ENCODE peak calls at places on chromosome X, in seven cellular contexts. X is dorsolateral prefrontal cortex, F is GM04504, E is breast epithelium, T is NCI-H1436, I is kidney, N is HCT116. Z is an unnamed sample.
A peak's percentile ranks its signal among the peaks of the same experiment; 100 is the strongest.

GRCh38 chrX:105837227-105837626 is 14.9 kb downstream of the NRK start:
- DNase-seq in E (peak; percentile 27), I (peak; percentile 73), F (peak; percentile 51), N (no peak), X (peak; percentile 44), T (no peak), Z (peak; percentile 40)

GRCh38 chrX:36434521-36434920 is 515.0 kb downstream of the CFAP47 start:
- DNase-seq in F (no peak), N (no peak), T (no peak), I (no peak), X (no peak), E (no peak), Z (no peak)

GRCh38 chrX:96438803-96439202 is 245.8 kb upstream of the DIAPH2 start:
- DNase-seq in N (no peak), I (no peak), X (no peak), T (no peak), E (no peak), F (no peak), Z (no peak)

GRCh38 chrX:48747415-48748026 is 14.0 kb upstream of the GLOD5 start:
- DNase-seq in F (no peak), I (no peak), T (no peak), E (no peak), N (no peak), X (no peak), Z (no peak)

GRCh38 chrX:129606918-129607317 is 47.8 kb downstream of the APLN start:
- DNase-seq in F (no peak), I (no peak), T (peak; percentile 48), N (peak; percentile 23), X (no peak), E (peak; percentile 30), Z (peak; percentile 77)

GRCh38 chrX:150547511-150548115 is 20.8 kb upstream of the MTM1 start:
- DNase-seq in F (no peak), I (peak; percentile 93), N (no peak), E (peak; percentile 41), T (no peak), X (peak; percentile 74), Z (peak; percentile 46)

GRCh38 chrX:8869812-8870211 is 68.6 kb upstream of the FAM9A start:
- DNase-seq in F (no peak), T (no peak), N (no peak), E (no peak), I (no peak), X (no peak), Z (no peak)

GRCh38 chrX:151818828-151819227 is 84.3 kb downstream of the CNGA2 start:
- DNase-seq in X (no peak), E (no peak), N (no peak), F (no peak), I (no peak), T (no peak), Z (no peak)

GRCh38 chrX:42085836-42086235 is 162.5 kb upstream of the CASK start:
- DNase-seq in N (peak; percentile 0), T (no peak), E (no peak), F (no peak), X (no peak), I (no peak), Z (no peak)

GRCh38 chrX:124223524-124223923 is 108.9 kb upstream of the TEX13D start:
- DNase-seq in E (no peak), F (no peak), T (no peak), N (no peak), X (no peak), I (no peak), Z (no peak)

GRCh38 chrX:104419926-104420325 is 146.1 kb upstream of the IL1RAPL2 start:
- DNase-seq in X (no peak), E (no peak), I (no peak), T (no peak), N (no peak), F (no peak), Z (no peak)